ENCODE peak calls at places on chromosomes 11 and 22, in six cellular contexts. W is lower lobe of right lung, L is IMR-90, R is neuronal stem cell, H is right lobe of liver, Q is suprapubic skin. T is an unnamed sample.

GRCh38 chr11:29484548-29484947 is 532.3 kb downstream of the KCNA4 start:
- DNase-seq in W (no peak), L (no peak), R (no peak), H (no peak), Q (no peak), T (no peak)

GRCh38 chr11:3953327-3953726 is 97.9 kb downstream of the STIM1 start:
- DNase-seq in W (no peak), L (no peak), R (no peak), H (no peak), Q (no peak), T (no peak)

GRCh38 chr22:37145415-37146385 is 4.0 kb downstream of the IL2RB start:
- DNase-seq in W (no peak), L (peak; percentile 2), R (no peak), H (no peak), Q (no peak), T (no peak)

GRCh38 chr11:3831378-3832239 is 9.2 kb downstream of the RHOG start:
- DNase-seq in W (peak; percentile 74), L (no peak), R (no peak), H (no peak), Q (no peak), T (peak; percentile 61)

GRCh38 chr11:17400048-17400775 is 11.8 kb upstream of the KCNJ11 start:
- DNase-seq in W (no peak), L (no peak), R (no peak), H (no peak), Q (no peak), T (no peak)

GRCh38 chr11:115587718-115588342 is 83.6 kb upstream of the CADM1 start:
- DNase-seq in W (no peak), L (no peak), R (no peak), H (no peak), Q (no peak), T (no peak)

GRCh38 chr11:7281083-7281482 is 29.4 kb downstream of the SYT9 start:
- DNase-seq in W (no peak), L (no peak), R (no peak), H (no peak), Q (no peak), T (no peak)

GRCh38 chr11:75589933-75590332 is 27.9 kb downstream of the SERPINH1 start:
- DNase-seq in W (no peak), L (no peak), R (no peak), H (no peak), Q (no peak), T (peak; percentile 75)

GRCh38 chr22:39423976-39424375 is 24.4 kb downstream of the TAB1 start:
- DNase-seq in W (no peak), L (no peak), R (no peak), H (no peak), Q (no peak), T (no peak)

GRCh38 chr11:484616-485015 is 22.4 kb downstream of the RNH1 start:
- DNase-seq in W (no peak), L (no peak), R (no peak), H (no peak), Q (no peak), T (no peak)

GRCh38 chr11:36622431-36623136 is 24.5 kb upstream of the RAG2 start:
- DNase-seq in W (no peak), L (peak; percentile 36), R (no peak), H (no peak), Q (no peak), T (no peak)

GRCh38 chr11:19790831-19791552 is 78.4 kb downstream of the NAV2 start:
- DNase-seq in W (no peak), L (no peak), R (no peak), H (peak; percentile 91), Q (no peak), T (no peak)

GRCh38 chr22:19986410-19987341 is 29.9 kb downstream of the ARVCF start:
- DNase-seq in W (peak; percentile 85), L (peak; percentile 61), R (peak; percentile 78), H (peak; percentile 82), Q (no peak), T (peak; percentile 89)

GRCh38 chr22:20905415-20906386 is 11.5 kb upstream of the CRKL start:
- DNase-seq in W (no peak), L (no peak), R (no peak), H (no peak), Q (no peak), T (no peak)

GRCh38 chr11:111101836-111102235 is 143.7 kb upstream of the POU2AF2 start:
- DNase-seq in W (no peak), L (no peak), R (no peak), H (no peak), Q (no peak), T (no peak)

GRCh38 chr11:105139669-105140068 is at the start of gene CARD18:
- DNase-seq in W (no peak), L (no peak), R (no peak), H (no peak), Q (no peak), T (no peak)

GRCh38 chr11:69655479-69656394 is 14.8 kb downstream of the CCND1 start:
- DNase-seq in W (peak; percentile 21), L (peak; percentile 36), R (no peak), H (peak; percentile 44), Q (no peak), T (peak; percentile 18)

GRCh38 chr11:8624698-8625097 is 30.7 kb upstream of the STK33 start:
- DNase-seq in W (no peak), L (no peak), R (no peak), H (no peak), Q (no peak), T (no peak)

GRCh38 chr11:36186340-36186739 is 102.9 kb downstream of the COMMD9 start:
- DNase-seq in W (no peak), L (peak; percentile 87), R (no peak), H (no peak), Q (no peak), T (no peak)

GRCh38 chr11:114556135-114556534 is 3.5 kb downstream of the NXPE1 start:
- DNase-seq in W (no peak), L (no peak), R (no peak), H (no peak), Q (no peak), T (no peak)

GRCh38 chr11:40281055-40281580 is 1178.3 kb downstream of the LRRC4C start:
- DNase-seq in W (no peak), L (no peak), R (no peak), H (no peak), Q (no peak), T (no peak)

GRCh38 chr11:28257761-28258160 is 149.6 kb downstream of the METTL15 start:
- DNase-seq in W (no peak), L (peak; percentile 42), R (no peak), H (no peak), Q (no peak), T (no peak)

GRCh38 chr11:125272822-125273221 is 108.3 kb downstream of the PKNOX2 start:
- DNase-seq in W (no peak), L (no peak), R (no peak), H (no peak), Q (no peak), T (no peak)

GRCh38 chr22:38869663-38870062 is 2.4 kb downstream of the CBX6 start:
- DNase-seq in W (peak; percentile 24), L (no peak), R (no peak), H (no peak), Q (no peak), T (no peak)

GRCh38 chr22:36740716-36741115 is 35.2 kb downstream of the IFT27 start:
- DNase-seq in W (no peak), L (no peak), R (no peak), H (no peak), Q (peak; percentile 11), T (no peak)

GRCh38 chr11:73235236-73235786 is 17.2 kb downstream of the P2RY2 start:
- DNase-seq in W (no peak), L (peak; percentile 15), R (no peak), H (peak; percentile 45), Q (no peak), T (no peak)

GRCh38 chr11:87743002-87743401 is 432.2 kb downstream of the RAB38 start:
- DNase-seq in W (no peak), L (no peak), R (no peak), H (no peak), Q (no peak), T (no peak)

GRCh38 chr11:126339866-126340434 is 15.5 kb upstream of the ST3GAL4 start:
- DNase-seq in W (peak; percentile 86), L (peak; percentile 62), R (no peak), H (peak; percentile 39), Q (peak; percentile 86), T (peak; percentile 85)

GRCh38 chr22:43828711-43829447 is 16.8 kb upstream of the EFCAB6 start:
- DNase-seq in W (peak; percentile 59), L (peak; percentile 81), R (no peak), H (no peak), Q (peak; percentile 92), T (peak; percentile 81)
- H3K4me3 ChIP-seq in W (no peak overlapping the region), L (no peak overlapping the region), R (no peak overlapping the region), H (no peak overlapping the region), Q (no peak overlapping the region), T (no peak overlapping the region)

GRCh38 chr11:70660059-70660888 is 261.9 kb downstream of the CTTN start:
- DNase-seq in W (no peak), L (no peak), R (no peak), H (no peak), Q (no peak), T (no peak)
- H3K27me3 ChIP-seq in W (peaks cover 37% of the 10 kb centered on the region), L (no peaks in the 10 kb centered on the region), R (no peaks in the 10 kb centered on the region), H (no peaks in the 10 kb centered on the region), Q (peaks cover 57% of the 10 kb centered on the region), T (peaks cover 55% of the 10 kb centered on the region)

GRCh38 chr22:46060292-46061123 is 83.5 kb upstream of the WNT7B start:
- DNase-seq in W (peak; percentile 4), L (no peak), R (no peak), H (no peak), Q (no peak), T (no peak)
- H3K4me3 ChIP-seq in W (peak overlapping the region; percentile 20), L (no peak overlapping the region), R (no peak overlapping the region), H (peak overlapping the region; percentile 12), Q (peak overlapping the region; percentile 33), T (peak overlapping the region; percentile 14)

GRCh38 chr22:18112440-18112839 is 1.8 kb downstream of the TUBA8 start:
- DNase-seq in W (no peak), L (no peak), R (no peak), H (no peak), Q (no peak), T (no peak)
- H3K27me3 ChIP-seq in W (peaks cover 37% of the 10 kb centered on the region), L (peaks cover 10% of the 10 kb centered on the region), R (peaks cover 22% of the 10 kb centered on the region), H (no peaks in the 10 kb centered on the region), Q (peaks cover 5% of the 10 kb centered on the region), T (no peaks in the 10 kb centered on the region)

DNA sequence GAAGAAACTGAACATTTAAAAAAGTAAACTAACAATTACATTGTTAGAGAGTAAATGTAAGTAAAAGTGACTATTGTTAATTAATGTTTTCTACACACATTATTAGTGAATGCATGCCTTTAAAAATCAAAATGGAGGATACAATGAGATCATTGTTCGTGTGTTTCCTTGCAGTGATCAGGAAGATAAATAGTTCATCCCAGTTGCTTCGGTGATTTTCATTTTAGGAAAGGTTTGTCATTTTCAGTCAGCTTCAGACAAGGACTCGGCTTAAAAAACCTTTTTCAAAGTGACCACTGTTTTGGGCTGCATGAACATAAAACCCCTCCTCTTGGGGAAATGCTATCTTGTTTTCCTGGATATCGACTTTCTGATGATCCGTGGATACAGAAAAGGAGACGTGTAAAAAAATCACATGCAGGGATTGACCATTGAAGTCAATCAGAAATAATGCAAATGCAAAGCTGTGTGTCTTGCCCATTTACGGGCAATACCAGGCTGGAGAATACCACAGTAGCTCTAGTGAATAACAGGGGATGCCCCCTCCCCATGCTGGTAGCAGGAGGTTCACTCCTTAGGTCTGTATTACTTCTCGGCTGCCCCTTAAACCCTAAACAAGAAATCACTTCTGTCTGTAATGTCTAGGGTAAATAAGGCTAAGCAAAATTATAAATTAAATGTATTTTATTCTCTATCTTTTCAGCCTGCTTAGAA is 146.8 kb downstream of the MAML2 start:
- DNase-seq in W (no peak), L (no peak), R (no peak), H (no peak), Q (no peak), T (no peak)
- H3K4me3 ChIP-seq in W (no peak overlapping the region), L (no peak overlapping the region), R (no peak overlapping the region), H (no peak overlapping the region), Q (no peak overlapping the region), T (no peak overlapping the region)